ENCODE peak calls at places on chromosomes 4 and X, in six cellular contexts. One of them, this sample, is unnamed.
A peak's percentile ranks its signal among the peaks of the same experiment; 100 is the strongest.

GRCh38 chr4:108204518-108204917 is 35.8 kb upstream of the LEF1 start:
- DNase-seq in CD8-positive, alpha-beta memory T cell: no peak
- DNase-seq in MM.1S: no peak
- DNase-seq in A549: no peak
- DNase-seq in SK-N-SH: no peak
- DNase-seq in tibial artery: no peak
- DNase-seq in this sample: no peak

GRCh38 chr4:110480031-110480549 is 4.1 kb downstream of the ENPEP start:
- DNase-seq in SK-N-SH: no peak
- DNase-seq in CD8-positive, alpha-beta memory T cell: no peak
- DNase-seq in tibial artery: no peak
- DNase-seq in A549: no peak
- DNase-seq in MM.1S: no peak
- DNase-seq in this sample: no peak

GRCh38 chr4:56506110-56506705 is 617 bp downstream of the ARL9 start:
- DNase-seq in tibial artery: no peak
- DNase-seq in CD8-positive, alpha-beta memory T cell: no peak
- DNase-seq in A549: no peak
- DNase-seq in MM.1S: no peak
- DNase-seq in SK-N-SH: peak; percentile 10
- DNase-seq in this sample: no peak

GRCh38 chr4:10587697-10588096 is 96.9 kb downstream of the CLNK start:
- DNase-seq in SK-N-SH: no peak
- DNase-seq in A549: no peak
- DNase-seq in tibial artery: no peak
- DNase-seq in MM.1S: no peak
- DNase-seq in CD8-positive, alpha-beta memory T cell: no peak
- DNase-seq in this sample: no peak

GRCh38 chr4:176444741-176445140 is 125.0 kb downstream of the SPCS3 start:
- DNase-seq in SK-N-SH: no peak
- DNase-seq in MM.1S: no peak
- DNase-seq in tibial artery: no peak
- DNase-seq in CD8-positive, alpha-beta memory T cell: no peak
- DNase-seq in A549: no peak
- DNase-seq in this sample: no peak

GRCh38 chrX:45479196-45479834 is 278.6 kb upstream of the DIPK2B start:
- DNase-seq in tibial artery: no peak
- DNase-seq in A549: peak; percentile 35
- DNase-seq in MM.1S: no peak
- DNase-seq in CD8-positive, alpha-beta memory T cell: no peak
- DNase-seq in SK-N-SH: no peak
- DNase-seq in this sample: no peak

GRCh38 chr4:87078987-87079469 is 141.4 kb downstream of the KLHL8 start:
- DNase-seq in MM.1S: no peak
- DNase-seq in tibial artery: peak; percentile 61
- DNase-seq in SK-N-SH: no peak
- DNase-seq in A549: no peak
- DNase-seq in CD8-positive, alpha-beta memory T cell: no peak
- DNase-seq in this sample: no peak

GRCh38 chr4:138192113-138192512 is 50.0 kb downstream of the SLC7A11 start:
- DNase-seq in CD8-positive, alpha-beta memory T cell: no peak
- DNase-seq in A549: peak; percentile 31
- DNase-seq in SK-N-SH: no peak
- DNase-seq in MM.1S: no peak
- DNase-seq in tibial artery: no peak
- DNase-seq in this sample: no peak

GRCh38 chr4:149638073-149638472 is 177.6 kb downstream of the IQCM start:
- DNase-seq in MM.1S: no peak
- DNase-seq in SK-N-SH: no peak
- DNase-seq in A549: no peak
- DNase-seq in CD8-positive, alpha-beta memory T cell: no peak
- DNase-seq in tibial artery: no peak
- DNase-seq in this sample: no peak

GRCh38 chrX:42020225-42020624 is 96.9 kb upstream of the CASK start:
- DNase-seq in CD8-positive, alpha-beta memory T cell: no peak
- DNase-seq in A549: no peak
- DNase-seq in SK-N-SH: no peak
- DNase-seq in MM.1S: peak; percentile 9
- DNase-seq in tibial artery: no peak
- DNase-seq in this sample: no peak

GRCh38 chr4:120557372-120557771 is 365.2 kb downstream of the PRDM5 start:
- DNase-seq in MM.1S: no peak
- DNase-seq in CD8-positive, alpha-beta memory T cell: no peak
- DNase-seq in tibial artery: no peak
- DNase-seq in A549: no peak
- DNase-seq in SK-N-SH: no peak
- DNase-seq in this sample: no peak

GRCh38 chr4:108146346-108146745 is 22.4 kb downstream of the LEF1 start:
- DNase-seq in MM.1S: no peak
- DNase-seq in CD8-positive, alpha-beta memory T cell: no peak
- DNase-seq in SK-N-SH: no peak
- DNase-seq in tibial artery: no peak
- DNase-seq in A549: no peak
- DNase-seq in this sample: no peak

GRCh38 chr4:140049924-140050681 is 103.9 kb downstream of the MAML3 start:
- DNase-seq in MM.1S: no peak
- DNase-seq in CD8-positive, alpha-beta memory T cell: no peak
- DNase-seq in SK-N-SH: peak; percentile 61
- DNase-seq in tibial artery: no peak
- DNase-seq in A549: peak; percentile 53
- DNase-seq in this sample: no peak
- H3K4me1 ChIP-seq in MM.1S: no peaks in the 10 kb centered on the region
- H3K4me1 ChIP-seq in CD8-positive, alpha-beta memory T cell: peaks cover 16% of the 10 kb centered on the region
- H3K4me1 ChIP-seq in SK-N-SH: peaks cover 46% of the 10 kb centered on the region
- H3K4me1 ChIP-seq in tibial artery: peaks cover 20% of the 10 kb centered on the region
- H3K4me1 ChIP-seq in A549: peaks cover 91% of the 10 kb centered on the region
- H3K4me1 ChIP-seq in this sample: peaks cover 3% of the 10 kb centered on the region

GRCh38 chr4:123785515-123785914 is 388.9 kb downstream of the SPRY1 start:
- DNase-seq in A549: no peak
- DNase-seq in MM.1S: no peak
- DNase-seq in SK-N-SH: no peak
- DNase-seq in CD8-positive, alpha-beta memory T cell: no peak
- DNase-seq in tibial artery: peak; percentile 83
- DNase-seq in this sample: peak; percentile 77

GRCh38 chr4:123783936-123784335 is 387.3 kb downstream of the SPRY1 start:
- DNase-seq in MM.1S: no peak
- DNase-seq in tibial artery: no peak
- DNase-seq in A549: no peak
- DNase-seq in SK-N-SH: no peak
- DNase-seq in CD8-positive, alpha-beta memory T cell: no peak
- DNase-seq in this sample: no peak

GRCh38 chr4:123783091-123783765 is 386.6 kb downstream of the SPRY1 start:
- DNase-seq in tibial artery: no peak
- DNase-seq in A549: no peak
- DNase-seq in MM.1S: no peak
- DNase-seq in CD8-positive, alpha-beta memory T cell: no peak
- DNase-seq in SK-N-SH: no peak
- DNase-seq in this sample: no peak

GRCh38 chr4:123786159-123786915 is 389.7 kb downstream of the SPRY1 start:
- DNase-seq in CD8-positive, alpha-beta memory T cell: no peak
- DNase-seq in A549: no peak
- DNase-seq in MM.1S: no peak
- DNase-seq in tibial artery: no peak
- DNase-seq in SK-N-SH: no peak
- DNase-seq in this sample: no peak

DNA sequence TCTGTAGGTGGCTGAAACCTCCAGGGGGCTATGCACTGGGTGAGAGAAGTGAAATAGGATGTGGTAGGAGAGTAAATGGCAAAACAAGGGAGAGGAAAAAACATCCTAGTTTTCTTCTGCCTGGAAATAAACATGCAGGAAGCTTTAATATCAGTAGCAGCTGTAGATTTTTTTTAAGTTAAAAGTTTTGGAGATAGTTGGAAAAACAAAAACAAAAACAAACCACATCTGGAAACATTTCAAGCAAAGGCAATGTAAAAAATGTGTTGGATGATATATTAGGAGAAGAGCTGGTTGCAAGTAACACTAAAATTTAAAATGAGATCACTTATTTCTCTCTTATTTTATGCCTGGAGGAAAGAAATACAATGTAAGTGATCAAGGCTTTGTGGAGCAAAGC is 388.0 kb downstream of the SPRY1 start:
- DNase-seq in SK-N-SH: no peak
- DNase-seq in MM.1S: no peak
- DNase-seq in tibial artery: no peak
- DNase-seq in CD8-positive, alpha-beta memory T cell: no peak
- DNase-seq in A549: no peak
- DNase-seq in this sample: no peak
- H3K27ac ChIP-seq in SK-N-SH: peak overlapping the region; percentile 86
- H3K27ac ChIP-seq in MM.1S: no peak overlapping the region
- H3K27ac ChIP-seq in tibial artery: peak overlapping the region; percentile 62
- H3K27ac ChIP-seq in CD8-positive, alpha-beta memory T cell: no peak overlapping the region
- H3K27ac ChIP-seq in A549: no peak overlapping the region
- H3K27ac ChIP-seq in this sample: peak overlapping the region; percentile 51

GRCh38 chr4:8605289-8605688 is 12.7 kb downstream of the CPZ start:
- DNase-seq in CD8-positive, alpha-beta memory T cell: no peak
- DNase-seq in A549: no peak
- DNase-seq in SK-N-SH: no peak
- DNase-seq in MM.1S: no peak
- DNase-seq in tibial artery: no peak
- DNase-seq in this sample: no peak
- H3K4me1 ChIP-seq in CD8-positive, alpha-beta memory T cell: no peaks in the 10 kb centered on the region
- H3K4me1 ChIP-seq in A549: no peaks in the 10 kb centered on the region
- H3K4me1 ChIP-seq in SK-N-SH: peaks cover 15% of the 10 kb centered on the region
- H3K4me1 ChIP-seq in MM.1S: no peaks in the 10 kb centered on the region
- H3K4me1 ChIP-seq in tibial artery: peaks cover 5% of the 10 kb centered on the region
- H3K4me1 ChIP-seq in this sample: no peaks in the 10 kb centered on the region

GRCh38 chrX:16435399-16435986 is 214.5 kb upstream of the S100G start:
- DNase-seq in SK-N-SH: no peak
- DNase-seq in A549: no peak
- DNase-seq in CD8-positive, alpha-beta memory T cell: no peak
- DNase-seq in tibial artery: no peak
- DNase-seq in MM.1S: no peak
- DNase-seq in this sample: no peak

GRCh38 chrX:16431266-16431665 is 218.7 kb upstream of the S100G start:
- DNase-seq in SK-N-SH: no peak
- DNase-seq in tibial artery: no peak
- DNase-seq in A549: no peak
- DNase-seq in CD8-positive, alpha-beta memory T cell: no peak
- DNase-seq in MM.1S: no peak
- DNase-seq in this sample: no peak

GRCh38 chrX:16433021-16433420 is 216.9 kb upstream of the S100G start:
- DNase-seq in MM.1S: no peak
- DNase-seq in SK-N-SH: no peak
- DNase-seq in CD8-positive, alpha-beta memory T cell: no peak
- DNase-seq in A549: no peak
- DNase-seq in tibial artery: no peak
- DNase-seq in this sample: no peak

GRCh38 chrX:16436348-16437188 is 213.4 kb upstream of the S100G start:
- DNase-seq in tibial artery: peak; percentile 72
- DNase-seq in CD8-positive, alpha-beta memory T cell: peak; percentile 9
- DNase-seq in SK-N-SH: peak; percentile 55
- DNase-seq in A549: peak; percentile 35
- DNase-seq in MM.1S: peak; percentile 48
- DNase-seq in this sample: peak; percentile 80
- H3K27ac ChIP-seq in tibial artery: no peak overlapping the region
- H3K27ac ChIP-seq in CD8-positive, alpha-beta memory T cell: no peak overlapping the region
- H3K27ac ChIP-seq in SK-N-SH: no peak overlapping the region
- H3K27ac ChIP-seq in A549: no peak overlapping the region
- H3K27ac ChIP-seq in MM.1S: no peak overlapping the region
- H3K27ac ChIP-seq in this sample: no peak overlapping the region

GRCh38 chr4:2812600-2812932 is 19.7 kb downstream of the SH3BP2 start:
- DNase-seq in SK-N-SH: peak; percentile 37
- DNase-seq in MM.1S: no peak
- DNase-seq in A549: no peak
- DNase-seq in tibial artery: no peak
- DNase-seq in CD8-positive, alpha-beta memory T cell: no peak
- DNase-seq in this sample: no peak
- H3K4me1 ChIP-seq in SK-N-SH: peaks cover 48% of the 10 kb centered on the region
- H3K4me1 ChIP-seq in MM.1S: peaks cover 16% of the 10 kb centered on the region
- H3K4me1 ChIP-seq in A549: no peaks in the 10 kb centered on the region
- H3K4me1 ChIP-seq in tibial artery: peaks cover 1% of the 10 kb centered on the region
- H3K4me1 ChIP-seq in CD8-positive, alpha-beta memory T cell: peaks cover 57% of the 10 kb centered on the region
- H3K4me1 ChIP-seq in this sample: no peaks in the 10 kb centered on the region

GRCh38 chrX:5708209-5708608 is 520.5 kb downstream of the NLGN4X start:
- DNase-seq in A549: no peak
- DNase-seq in CD8-positive, alpha-beta memory T cell: no peak
- DNase-seq in tibial artery: no peak
- DNase-seq in SK-N-SH: no peak
- DNase-seq in MM.1S: no peak
- DNase-seq in this sample: no peak
- H3K27ac ChIP-seq in A549: no peak overlapping the region
- H3K27ac ChIP-seq in CD8-positive, alpha-beta memory T cell: no peak overlapping the region
- H3K27ac ChIP-seq in tibial artery: no peak overlapping the region
- H3K27ac ChIP-seq in SK-N-SH: peak overlapping the region; percentile 54
- H3K27ac ChIP-seq in MM.1S: no peak overlapping the region
- H3K27ac ChIP-seq in this sample: no peak overlapping the region

This sample was measured in aorta.